ENCODE peak calls at places on chromosome 1, in ten cellular contexts. C is HCT116, N is A549, S is ovary, P is IMR-90, V is body of pancreas, O is breast epithelium, K is heart left ventricle, M is stomach, A is tibial nerve. D is an unnamed sample.

GRCh38 chr1:180674603-180675530 is 43.0 kb downstream of the XPR1 start:
- DNase-seq in A (no peak), K (no peak), M (no peak), S (no peak), P (peak; percentile 79), C (no peak), N (no peak), O (no peak), V (no peak), D (no peak)

GRCh38 chr1:2412773-2413494 is 570 bp upstream of the PEX10 start:
- DNase-seq in K (no peak), V (peak; percentile 39), A (no peak), C (no peak), N (peak; percentile 48), O (no peak), M (no peak), S (peak; percentile 66), P (peak; percentile 31), D (peak; percentile 51)

GRCh38 chr1:21350132-21350885 is 60.0 kb upstream of the ECE1 start:
- DNase-seq in P (no peak), S (no peak), C (no peak), O (no peak), N (no peak), V (no peak), M (no peak), K (no peak), A (no peak), D (no peak)

GRCh38 chr1:232335261-232335660 is 294.7 kb downstream of the SIPA1L2 start:
- DNase-seq in M (no peak), V (no peak), P (no peak), S (no peak), K (no peak), A (no peak), C (no peak), N (no peak), O (no peak), D (no peak)

GRCh38 chr1:160083968-160084770 is 2.8 kb downstream of the KCNJ9 start:
- DNase-seq in C (peak; percentile 48), O (no peak), A (peak; percentile 71), K (no peak), S (peak; percentile 59), V (peak; percentile 93), P (no peak), M (peak; percentile 88), N (peak; percentile 77), D (peak; percentile 79)

GRCh38 chr1:119587328-119587727 is 60.7 kb downstream of the ZNF697 start:
- DNase-seq in C (no peak), V (no peak), S (no peak), M (no peak), P (no peak), A (no peak), K (no peak), N (no peak), O (no peak), D (no peak)

GRCh38 chr1:23152966-23153684 is 15.5 kb downstream of the LUZP1 start:
- DNase-seq in S (no peak), N (no peak), V (no peak), C (no peak), O (no peak), A (no peak), P (peak; percentile 50), M (no peak), K (no peak), D (no peak)

GRCh38 chr1:153525088-153525713 is 10.6 kb downstream of the S100A6 start:
- DNase-seq in V (no peak), A (no peak), N (no peak), M (no peak), P (peak; percentile 60), O (no peak), S (peak; percentile 41), C (no peak), K (no peak), D (no peak)

GRCh38 chr1:53521900-53522552 is 62.8 kb downstream of the DMRTB1 start:
- DNase-seq in A (no peak), V (no peak), M (no peak), N (no peak), O (no peak), P (no peak), K (no peak), C (no peak), S (no peak), D (no peak)

GRCh38 chr1:21888500-21888899 is 48.6 kb downstream of the HSPG2 start:
- DNase-seq in V (no peak), C (no peak), A (no peak), K (no peak), N (no peak), O (no peak), P (no peak), S (no peak), M (no peak), D (no peak)

GRCh38 chr1:225744745-225745144 is 32.9 kb upstream of the SRP9 start:
- DNase-seq in P (no peak), O (no peak), N (no peak), V (no peak), S (no peak), M (no peak), A (no peak), C (no peak), K (no peak), D (no peak)

GRCh38 chr1:183267646-183268431 is 81.8 kb downstream of the LAMC2 start:
- DNase-seq in K (no peak), A (no peak), C (no peak), S (no peak), N (no peak), V (no peak), M (no peak), P (peak; percentile 99), O (peak; percentile 52), D (no peak)

GRCh38 chr1:117339866-117340357 is 27.3 kb upstream of the MAN1A2 start:
- DNase-seq in A (no peak), S (no peak), M (no peak), N (peak; percentile 25), C (peak; percentile 21), K (no peak), V (peak; percentile 77), O (peak; percentile 38), P (peak; percentile 83), D (no peak)

GRCh38 chr1:165828581-165829329 is 1.3 kb downstream of the UCK2 start:
- DNase-seq in A (no peak), K (peak; percentile 47), N (peak; percentile 82), S (peak; percentile 40), M (peak; percentile 67), V (peak; percentile 80), P (peak; percentile 90), O (peak; percentile 55), C (peak; percentile 58), D (peak; percentile 51)
- TF ChIP-seq POLR2A in A (no peak), K (no peak), N (peak; percentile 56), S (no peak), M (no peak), V (peak; percentile 74), P (peak; percentile 73), O (no peak), C (peak; percentile 16), D (no peak)

GRCh38 chr1:157196245-157196543 is 58.0 kb upstream of the ETV3 start:
- DNase-seq in O (no peak), M (no peak), S (no peak), C (no peak), A (no peak), V (no peak), P (no peak), K (no peak), N (no peak), D (no peak)

GRCh38 chr1:157193219-157193618 is 55.0 kb upstream of the ETV3 start:
- DNase-seq in C (no peak), M (no peak), S (no peak), O (no peak), V (no peak), A (no peak), K (no peak), N (no peak), P (no peak), D (no peak)

GRCh38 chr1:157195521-157196244 is 57.5 kb upstream of the ETV3 start:
- DNase-seq in V (no peak), P (no peak), S (no peak), K (no peak), N (no peak), A (no peak), O (no peak), M (no peak), C (no peak), D (no peak)

GRCh38 chr1:157194739-157195520 is 56.7 kb upstream of the ETV3 start:
- DNase-seq in C (no peak), V (no peak), N (no peak), K (no peak), P (no peak), S (no peak), O (no peak), M (no peak), A (no peak), D (no peak)

GRCh38 chr1:157193702-157194391 is 55.7 kb upstream of the ETV3 start:
- DNase-seq in S (no peak), N (peak; percentile 66), P (peak; percentile 42), A (peak; percentile 55), K (no peak), O (no peak), V (peak; percentile 85), M (peak; percentile 78), C (peak; percentile 57), D (no peak)
- H3K27ac ChIP-seq in S (no peak overlapping the region), N (no peak overlapping the region), P (no peak overlapping the region), A (no peak overlapping the region), K (no peak overlapping the region), O (no peak overlapping the region), V (no peak overlapping the region), M (no peak overlapping the region), C (no peak overlapping the region), D (no peak overlapping the region)

GRCh38 chr1:205017036-205017435 is 26.0 kb upstream of the CNTN2 start:
- DNase-seq in A (no peak), C (no peak), K (no peak), O (no peak), V (no peak), S (no peak), P (no peak), N (no peak), M (no peak), D (no peak)

GRCh38 chr1:205016584-205016983 is 26.4 kb upstream of the CNTN2 start:
- DNase-seq in S (no peak), V (no peak), C (no peak), P (no peak), O (no peak), K (no peak), N (no peak), M (no peak), A (no peak), D (no peak)

GRCh38 chr1:205015241-205015640 is 27.8 kb upstream of the CNTN2 start:
- DNase-seq in K (no peak), V (no peak), S (no peak), M (no peak), N (no peak), O (no peak), A (no peak), P (no peak), C (no peak), D (no peak)

GRCh38 chr1:205014772-205015171 is 28.2 kb upstream of the CNTN2 start:
- DNase-seq in C (no peak), O (no peak), P (no peak), K (no peak), V (no peak), M (no peak), A (no peak), N (no peak), S (no peak), D (no peak)

GRCh38 chr1:205016075-205016474 is 26.9 kb upstream of the CNTN2 start:
- DNase-seq in N (no peak), A (no peak), M (no peak), P (no peak), O (no peak), C (no peak), S (no peak), K (no peak), V (no peak), D (no peak)
- TF ChIP-seq CTCF in N (no peak), A (no peak), M (no peak), P (no peak), O (no peak), C (no peak), S (no peak), K (no peak), V (no peak), D (no peak)

GRCh38 chr1:45803299-45803780 is at the start of gene MAST2:
- DNase-seq in P (peak; percentile 84), V (peak; percentile 93), A (peak; percentile 67), O (peak; percentile 73), K (peak; percentile 90), M (peak; percentile 92), N (peak; percentile 77), C (peak; percentile 56), S (peak; percentile 87), D (peak; percentile 92)
- TF ChIP-seq POLR2A in P (no peak), V (peak; percentile 70), A (peak; percentile 82), O (no peak), K (peak; percentile 15), M (no peak), N (peak; percentile 78), C (no peak), S (peak; percentile 69), D (peak; percentile 91)